ENCODE peak calls at places on chromosomes 2 and 18, in five cellular contexts. Z is A549, U is K562, F is endothelial cell of umbilical vein, K is HepG2. V is an unnamed sample.

GRCh38 chr2:159029936-159030335 is 61.5 kb downstream of the TANC1 start:
- DNase-seq in Z (no peak), U (no peak), F (peak), K (no peak), V (no peak)

GRCh38 chr18:11398625-11399024 is 210.8 kb upstream of the SLC35G4 start:
- DNase-seq in Z (no peak), U (no peak), F (no peak), K (no peak), V (no peak)

GRCh38 chr2:75577280-75577679 is 16.5 kb upstream of the EVA1A start:
- DNase-seq in Z (no peak), U (no peak), F (no peak), K (peak), V (no peak)

GRCh38 chr2:69779258-69779989 is 37.5 kb downstream of the ANXA4 start:
- DNase-seq in Z (peak), U (peak), F (peak), K (peak), V (no peak)

GRCh38 chr2:99159594-99159993 is 4.8 kb downstream of the LIPT1 start:
- DNase-seq in Z (no peak), U (no peak), F (no peak), K (no peak), V (no peak)

GRCh38 chr2:30239308-30240161 is 8.2 kb downstream of the LBH start:
- DNase-seq in Z (peak), U (peak), F (peak), K (peak), V (peak)

GRCh38 chr18:46590103-46590502 is 66.9 kb downstream of the LOXHD1 start:
- DNase-seq in Z (no peak), U (no peak), F (no peak), K (no peak), V (no peak)

GRCh38 chr2:128491845-128492244 is 173.2 kb upstream of the HS6ST1 start:
- DNase-seq in Z (no peak), U (no peak), F (no peak), K (no peak), V (no peak)

GRCh38 chr2:119469661-119470297 is 38.1 kb downstream of the TMEM37 start:
- DNase-seq in Z (no peak), U (no peak), F (no peak), K (peak), V (no peak)

GRCh38 chr2:150526827-150527226 is 39.4 kb upstream of the RND3 start:
- DNase-seq in Z (peak), U (no peak), F (peak), K (peak), V (no peak)

GRCh38 chr18:69686861-69687260 is 260.8 kb downstream of the CD226 start:
- DNase-seq in Z (no peak), U (no peak), F (no peak), K (no peak), V (no peak)

GRCh38 chr2:112541315-112542122 is 746 bp upstream of the POLR1B start:
- DNase-seq in Z (peak), U (peak), F (no peak), K (no peak), V (peak)

GRCh38 chr2:202172439-202173191 is 65.8 kb downstream of the SUMO1 start:
- DNase-seq in Z (no peak), U (no peak), F (no peak), K (no peak), V (no peak)

GRCh38 chr2:187232749-187233148 is 215.3 kb downstream of the CALCRL start:
- DNase-seq in Z (no peak), U (no peak), F (peak), K (no peak), V (no peak)

GRCh38 chr2:29311458-29311857 is 196.2 kb downstream of the CLIP4 start:
- DNase-seq in Z (no peak), U (no peak), F (no peak), K (no peak), V (no peak)

GRCh38 chr2:150526006-150526405 is 38.5 kb upstream of the RND3 start:
- DNase-seq in Z (no peak), U (no peak), F (no peak), K (no peak), V (no peak)

GRCh38 chr2:40210344-40210967 is 241.4 kb downstream of the SLC8A1 start:
- DNase-seq in Z (no peak), U (no peak), F (no peak), K (no peak), V (no peak)

GRCh38 chr18:2218101-2218500 is 353.2 kb downstream of the METTL4 start:
- DNase-seq in Z (no peak), U (no peak), F (peak), K (no peak), V (no peak)

GRCh38 chr2:172373761-172374160 is 53.6 kb upstream of the ITGA6 start:
- DNase-seq in Z (no peak), U (no peak), F (no peak), K (no peak), V (no peak)

GRCh38 chr2:99066075-99066557 is 75.4 kb upstream of the C2orf15 start:
- DNase-seq in Z (peak), U (peak), F (peak), K (peak), V (peak)

GRCh38 chr2:47172156-47172921 is 17.2 kb upstream of the STPG4 start:
- DNase-seq in Z (no peak), U (no peak), F (peak), K (peak), V (peak)

GRCh38 chr18:59570101-59570875 is 126.9 kb downstream of the CCBE1 start:
- DNase-seq in Z (no peak), U (no peak), F (no peak), K (no peak), V (no peak)

GRCh38 chr2:112542974-112543760 is 902 bp downstream of the POLR1B start:
- DNase-seq in Z (peak), U (peak), F (peak), K (peak), V (peak)

GRCh38 chr2:29304399-29304798 is 189.2 kb downstream of the CLIP4 start:
- DNase-seq in Z (no peak), U (no peak), F (no peak), K (no peak), V (no peak)

GRCh38 chr2:232857158-232857563 is 12.9 kb upstream of the SNORC start:
- DNase-seq in Z (peak), U (no peak), F (no peak), K (peak), V (no peak)

GRCh38 chr2:154173919-154174318 is 302.2 kb downstream of the GALNT13 start:
- DNase-seq in Z (no peak), U (no peak), F (no peak), K (no peak), V (no peak)

GRCh38 chr2:39837856-39838453 is 58.9 kb upstream of the THUMPD2 start:
- DNase-seq in Z (peak), U (peak), F (peak), K (peak), V (peak)

GRCh38 chr18:22088029-22088428 is 81.4 kb upstream of the GATA6 start:
- DNase-seq in Z (no peak), U (no peak), F (no peak), K (no peak), V (no peak)

GRCh38 chr2:97849881-97850540 is 136.6 kb downstream of the ZAP70 start:
- DNase-seq in Z (no peak), U (peak), F (no peak), K (no peak), V (no peak)

GRCh38 chr18:60446821-60447220 is 74.2 kb upstream of the MC4R start:
- DNase-seq in Z (no peak), U (no peak), F (no peak), K (no peak), V (no peak)

GRCh38 chr2:219733106-219733505 is 105.7 kb downstream of the SLC4A3 start:
- DNase-seq in Z (no peak), U (no peak), F (no peak), K (no peak), V (no peak)

GRCh38 chr2:26946841-26947784 is 23.3 kb upstream of the MAPRE3 start:
- DNase-seq in Z (no peak), U (peak), F (no peak), K (peak), V (peak)

GRCh38 chr2:96265349-96265839 is 403 bp downstream of the TMEM127 start:
- DNase-seq in Z (peak), U (peak), F (peak), K (peak), V (peak)

GRCh38 chr18:6389005-6389404 is 25.7 kb downstream of the L3MBTL4 start:
- DNase-seq in Z (no peak), U (no peak), F (no peak), K (no peak), V (no peak)

GRCh38 chr2:231541605-231542509 is 11.6 kb upstream of the NMUR1 start:
- DNase-seq in Z (no peak), U (no peak), F (no peak), K (no peak), V (peak)

GRCh38 chr2:110682267-110682666 is 4.4 kb upstream of the BUB1 start:
- DNase-seq in Z (no peak), U (no peak), F (no peak), K (no peak), V (no peak)

GRCh38 chr18:9846162-9846915 is 39.4 kb upstream of the TXNDC2 start:
- DNase-seq in Z (no peak), U (no peak), F (peak), K (no peak), V (no peak)

GRCh38 chr2:240465765-240466578 is 30.5 kb downstream of the GPC1 start:
- DNase-seq in Z (no peak), U (no peak), F (no peak), K (no peak), V (no peak)

GRCh38 chr2:705971-706511 is 28.8 kb upstream of the TMEM18 start:
- DNase-seq in Z (no peak), U (no peak), F (no peak), K (no peak), V (no peak)

GRCh38 chr2:199433204-199433832 is 24.4 kb downstream of the SATB2 start:
- DNase-seq in Z (no peak), U (no peak), F (no peak), K (no peak), V (no peak)

GRCh38 chr18:76480913-76481312 is 14.1 kb downstream of the ZNF516 start:
- DNase-seq in Z (peak), U (no peak), F (no peak), K (peak), V (peak)

GRCh38 chr18:76484749-76485387 is 10.2 kb downstream of the ZNF516 start:
- DNase-seq in Z (no peak), U (no peak), F (no peak), K (no peak), V (no peak)

GRCh38 chr18:76483780-76484179 is 11.3 kb downstream of the ZNF516 start:
- DNase-seq in Z (no peak), U (no peak), F (no peak), K (no peak), V (no peak)

GRCh38 chr18:76482267-76482666 is 12.8 kb downstream of the ZNF516 start:
- DNase-seq in Z (no peak), U (no peak), F (no peak), K (no peak), V (no peak)

DNA sequence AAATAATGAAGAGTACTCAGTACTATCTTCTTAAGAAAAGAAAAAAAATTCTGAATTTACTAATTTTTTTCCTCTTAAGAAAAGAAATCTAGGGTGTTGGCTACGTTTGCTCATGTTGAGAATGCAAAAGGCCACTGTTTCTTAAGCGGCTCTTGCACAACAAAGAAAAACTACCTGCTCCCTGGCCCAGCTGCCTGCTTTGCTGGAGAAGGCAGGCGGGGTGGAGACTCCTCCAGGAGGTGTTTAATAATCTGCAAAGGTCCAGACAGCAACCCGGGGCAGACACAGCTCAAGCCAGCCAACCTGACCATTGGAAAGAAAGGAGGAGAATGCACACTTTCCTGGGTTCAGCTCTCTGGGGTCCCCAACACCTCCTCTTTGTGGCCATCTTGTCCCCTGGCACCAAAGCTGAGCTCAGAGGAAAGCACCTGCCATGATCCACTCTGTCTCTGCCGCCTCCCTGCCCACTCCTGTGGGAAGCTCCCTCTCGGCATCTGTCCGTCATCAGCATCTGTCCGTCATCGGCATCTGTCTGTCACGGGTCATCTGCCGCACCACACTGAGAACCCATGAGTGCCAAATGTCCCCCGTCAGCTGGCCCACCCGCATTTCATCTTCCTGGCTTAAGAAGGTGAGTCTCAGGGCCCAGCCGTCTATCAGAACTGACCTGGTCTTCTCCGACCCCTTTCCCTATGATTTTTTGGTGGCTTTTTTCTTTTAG is 11.9 kb downstream of the ZNF516 start:
- DNase-seq in Z (no peak), U (no peak), F (no peak), K (no peak), V (no peak)
- TF ChIP-seq POLR2A in Z (no peak), U (no peak), F (no peak), K (no peak), V (no peak)

DNA sequence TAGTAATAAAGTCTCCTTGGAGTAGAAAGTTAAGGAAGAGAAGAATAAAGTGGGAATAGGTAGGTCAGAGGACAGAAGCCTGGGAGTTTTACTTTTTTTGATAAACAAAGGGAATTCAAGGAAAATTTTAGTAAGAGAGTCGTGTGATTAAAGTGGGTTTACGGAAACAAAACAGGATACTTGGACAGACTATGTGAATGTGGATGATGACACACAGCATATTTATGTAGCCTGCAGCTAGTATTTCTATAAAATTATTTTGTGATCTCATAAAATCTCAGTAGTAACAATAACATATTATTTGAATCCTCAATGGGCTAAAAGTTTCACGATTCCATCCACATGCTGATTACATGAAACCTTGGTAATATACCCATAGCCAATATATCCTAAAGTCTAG is 450.7 kb upstream of the PIK3C3 start:
- DNase-seq in Z (no peak), U (no peak), F (no peak), K (no peak), V (no peak)
- TF ChIP-seq MYC in Z (no peak), U (no peak), F (no peak), K (no peak), V (no peak)

GRCh38 chr2:9889812-9890261 is 46.6 kb downstream of the TAF1B start:
- DNase-seq in Z (no peak), U (no peak), F (peak), K (peak), V (no peak)
- TF ChIP-seq POLR2A in Z (no peak), U (no peak), F (no peak), K (no peak), V (no peak)

GRCh38 chr2:229252280-229252679 is 18.8 kb downstream of the PID1 start:
- DNase-seq in Z (no peak), U (no peak), F (no peak), K (no peak), V (no peak)

GRCh38 chr2:229245013-229245412 is 26.1 kb downstream of the PID1 start:
- DNase-seq in Z (no peak), U (no peak), F (no peak), K (no peak), V (no peak)

GRCh38 chr2:229252996-229253395 is 18.1 kb downstream of the PID1 start:
- DNase-seq in Z (no peak), U (no peak), F (no peak), K (no peak), V (no peak)

GRCh38 chr2:229246334-229246733 is 24.8 kb downstream of the PID1 start:
- DNase-seq in Z (no peak), U (no peak), F (no peak), K (no peak), V (no peak)

DNA sequence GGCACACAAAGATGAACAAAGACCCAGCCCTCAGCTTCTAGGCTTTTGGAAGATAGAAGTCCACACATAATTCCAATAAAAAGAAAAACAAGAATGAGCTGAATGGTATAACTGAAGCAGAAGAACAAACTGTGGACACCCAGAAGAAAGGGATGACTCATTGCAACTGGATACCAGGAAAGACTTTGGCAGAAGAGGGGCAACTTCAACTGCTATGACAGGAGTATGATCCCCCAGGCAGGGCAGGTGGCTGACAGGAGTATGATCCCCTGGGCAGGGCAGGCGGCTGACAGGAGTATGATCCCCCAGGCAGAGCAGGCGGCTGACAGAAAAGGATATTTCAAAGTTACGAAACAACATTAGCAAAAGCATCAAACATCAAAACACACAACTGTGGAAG is 21.6 kb downstream of the PID1 start:
- DNase-seq in Z (no peak), U (no peak), F (no peak), K (no peak), V (no peak)
- TF ChIP-seq MYC in Z (no peak), U (no peak), F (no peak), K (no peak), V (no peak)

DNA sequence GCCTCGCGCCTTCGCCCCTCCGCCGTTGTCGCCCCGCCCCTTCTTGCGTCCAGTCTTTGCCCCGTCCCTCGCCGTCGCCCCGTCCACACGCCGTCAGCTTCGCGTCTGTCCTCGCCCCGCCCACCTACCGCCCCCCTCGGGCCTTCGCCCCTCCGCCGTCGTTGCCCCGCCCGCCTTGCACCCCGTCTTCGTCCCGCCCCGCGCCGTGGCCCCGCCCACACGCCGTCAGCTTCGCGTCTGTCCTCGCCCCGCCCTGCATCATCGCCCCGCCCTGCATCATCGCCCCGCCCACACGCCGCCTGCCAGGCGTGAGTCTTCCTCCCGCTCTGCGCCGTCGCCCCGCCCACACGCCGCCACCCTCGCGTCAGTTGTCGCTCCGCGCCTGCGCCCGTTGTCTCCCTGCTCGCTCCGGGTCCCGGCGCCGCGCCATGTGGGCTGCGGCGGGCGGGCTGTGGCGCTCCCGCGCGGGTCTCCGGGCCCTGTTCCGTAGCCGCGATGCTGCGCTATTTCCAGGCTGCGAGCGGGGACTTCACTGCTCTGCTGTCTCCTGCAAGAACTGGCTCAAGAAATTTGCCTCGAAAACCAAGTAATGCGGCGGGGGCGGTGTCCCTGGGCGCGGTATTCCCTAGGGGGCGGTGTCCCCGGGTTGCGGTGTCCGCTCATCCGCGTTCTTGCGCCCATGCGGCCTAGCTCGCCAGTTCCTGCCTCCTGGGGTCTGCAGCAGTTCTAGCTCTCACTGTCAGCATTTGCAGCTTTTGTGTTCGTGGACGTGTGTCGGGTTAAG is at the start of gene RBFA:
- DNase-seq in Z (peak), U (peak), F (peak), K (peak), V (peak)
- TF ChIP-seq POLR2A in Z (peak), U (peak), F (peak), K (peak), V (peak)

DNA sequence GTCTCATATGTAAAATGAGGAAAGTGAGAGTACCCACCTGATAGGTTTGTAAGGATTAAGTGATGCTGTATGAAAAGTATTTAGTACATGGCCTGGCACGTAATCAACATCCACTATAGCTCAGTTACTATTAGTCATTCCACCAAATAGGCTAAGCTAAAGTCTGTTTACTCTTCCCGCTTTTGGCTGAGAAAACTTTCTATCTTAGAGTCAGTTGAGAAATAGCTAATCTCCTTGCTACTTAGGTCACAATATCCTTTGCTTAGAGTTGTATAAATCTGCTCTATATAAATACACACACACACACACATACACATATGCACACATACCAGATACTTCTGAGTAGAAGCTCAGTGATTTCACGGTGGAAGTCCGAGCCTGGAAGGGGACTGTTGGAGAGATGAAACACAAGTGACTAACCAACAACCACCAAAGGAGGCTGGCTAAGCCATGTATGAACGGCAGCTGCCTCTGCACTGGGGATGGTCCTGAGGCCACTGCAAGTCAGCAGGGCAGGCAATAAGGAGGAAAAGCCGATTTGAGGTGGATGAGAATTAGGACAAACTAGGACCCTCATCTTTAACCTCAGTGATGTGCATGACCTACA is 104.6 kb upstream of the EPHA4 start:
- DNase-seq in Z (no peak), U (no peak), F (no peak), K (no peak), V (no peak)
- TF ChIP-seq MYC in Z (no peak), U (no peak), F (no peak), K (no peak), V (no peak)

V was measured in NB4.